ENCODE peak calls at places on chromosomes 3 and 15, in four cellular contexts. I is stimulated activated CD8-positive, alpha-beta memory T cell treated with anti-CD3 and anti-CD28 coated beads, Interleukin-12 subunit alpha, Interleukin-12 subunit beta, amount 100 ng/mL, for 1 hour; B is activated T-helper 9 cell treated with anti-CD3 and anti-CD28 coated beads, Interleukin-2, amount 50 U/mL, for 16 hours; L is ELF-1. R is an unnamed sample.

GRCh38 chr3:197603317-197603933 is 47.7 kb upstream of the BDH1 start:
- DNase-seq in L (no peak), B (no peak), I (no peak), R (no peak)

GRCh38 chr3:146308222-146308621 is 57.3 kb upstream of the PLSCR4 start:
- DNase-seq in I (no peak), B (no peak), L (no peak), R (no peak)

GRCh38 chr15:69666921-69667811 is 214.5 kb downstream of the RPLP1 start:
- DNase-seq in L (no peak), I (no peak), B (no peak), R (no peak)

GRCh38 chr3:126493051-126493450 is 17.4 kb upstream of the ZXDC start:
- DNase-seq in B (no peak), L (no peak), I (no peak), R (no peak)

GRCh38 chr3:192935441-192935840 is 17.8 kb upstream of the MB21D2 start:
- DNase-seq in B (no peak), L (no peak), I (no peak), R (no peak)

GRCh38 chr15:52349062-52349700 is 53.6 kb upstream of the MYO5C start:
- DNase-seq in B (no peak), L (no peak), I (no peak), R (no peak)

GRCh38 chr15:55357774-55358173 is 38.8 kb downstream of the PIGB start:
- DNase-seq in I (no peak), B (no peak), L (no peak), R (no peak)

GRCh38 chr15:100879046-100879445 is 585 bp upstream of the ALDH1A3 start:
- DNase-seq in I (no peak), L (no peak), B (no peak), R (no peak)

R was measured in activated CD8-positive, alpha-beta memory T cell treated with anti-CD3 and anti-CD28 coated beads for 1 hour.